ENCODE peak calls at places on chromosome X, in six cellular contexts. I is transverse colon, A is LoVo, T is iris pigment epithelial cell, O is ovary, J is OCI-M1. C is an unnamed sample.

GRCh38 chrX:14670819-14671218 is 141.5 kb downstream of the GLRA2 start:
- DNase-seq in I (no peak), A (no peak), T (no peak), O (no peak), J (no peak), C (no peak)

GRCh38 chrX:121733514-121733913 is 686.1 kb downstream of the GLUD2 start:
- DNase-seq in I (no peak), A (no peak), T (no peak), O (no peak), J (no peak), C (no peak)

GRCh38 chrX:138765061-138765460 is 53.5 kb upstream of the FGF13 start:
- DNase-seq in I (no peak), A (no peak), T (peak), O (no peak), J (no peak), C (no peak)

GRCh38 chrX:119072771-119073170 is at the start of gene CT47C1:
- DNase-seq in I (no peak), A (no peak), T (peak), O (no peak), J (no peak), C (no peak)

GRCh38 chrX:154419688-154420401 is 8.5 kb downstream of the TAFAZZIN start:
- DNase-seq in I (no peak), A (no peak), T (no peak), O (no peak), J (no peak), C (no peak)

GRCh38 chrX:102042706-102043325 is 82.7 kb upstream of the TCEAL2 start:
- DNase-seq in I (no peak), A (no peak), T (no peak), O (no peak), J (no peak), C (no peak)

GRCh38 chrX:10098235-10098819 is 58.4 kb upstream of the CLCN4 start:
- DNase-seq in I (no peak), A (no peak), T (no peak), O (no peak), J (no peak), C (no peak)

GRCh38 chrX:20515841-20516461 is 249.2 kb upstream of the RPS6KA3 start:
- DNase-seq in I (no peak), A (peak), T (peak), O (no peak), J (peak), C (peak)

GRCh38 chrX:43655961-43656494 is at the start of gene MAOA:
- DNase-seq in I (peak), A (peak), T (peak), O (peak), J (peak), C (no peak)

GRCh38 chrX:153685751-153686676 is 1.7 kb upstream of the SLC6A8 start:
- DNase-seq in I (peak), A (no peak), T (no peak), O (no peak), J (peak), C (no peak)

GRCh38 chrX:16239211-16239610 is 71.9 kb downstream of the MAGEB17 start:
- DNase-seq in I (no peak), A (peak), T (peak), O (no peak), J (peak), C (peak)

GRCh38 chrX:24149346-24150050 is at the start of gene ZFX:
- DNase-seq in I (peak), A (peak), T (peak), O (peak), J (peak), C (peak)

GRCh38 chrX:9668537-9668936 is 97.1 kb downstream of the GPR143 start:
- DNase-seq in I (no peak), A (no peak), T (peak), O (no peak), J (no peak), C (peak)

GRCh38 chrX:149910178-149910695 is 19.1 kb upstream of the HSFX4 start:
- DNase-seq in I (no peak), A (no peak), T (no peak), O (no peak), J (no peak), C (no peak)

GRCh38 chrX:44843318-44843702 is 511 bp upstream of the DUSP21 start:
- DNase-seq in I (no peak), A (peak), T (no peak), O (no peak), J (peak), C (no peak)

GRCh38 chrX:37701588-37701987 is 16.0 kb downstream of the XK start:
- DNase-seq in I (no peak), A (no peak), T (no peak), O (no peak), J (no peak), C (no peak)

C was measured in IMR-90.